ENCODE peak calls at places on chromosomes 16 and 17, in six cellular contexts. One of them, this sample, is unnamed. For H3K9me3, the result is how much of the 10 kb centered on the place peaks cover.

GRCh38 chr17:79651751-79652150 is 40.9 kb upstream of the RBFOX3 start:
- DNase-seq in thoracic aorta: no peak
- DNase-seq in CD4-positive, alpha-beta memory T cell: no peak
- DNase-seq in effector memory CD4-positive, alpha-beta T cell: no peak
- DNase-seq in gastrocnemius medialis: no peak
- DNase-seq in transverse colon: no peak
- DNase-seq in this sample: peak

GRCh38 chr16:72999541-73000019 is 48.3 kb downstream of the ZFHX3 start:
- DNase-seq in transverse colon: no peak
- DNase-seq in CD4-positive, alpha-beta memory T cell: no peak
- DNase-seq in effector memory CD4-positive, alpha-beta T cell: no peak
- DNase-seq in gastrocnemius medialis: no peak
- DNase-seq in thoracic aorta: no peak
- DNase-seq in this sample: no peak

GRCh38 chr17:28865946-28866752 is 11.3 kb downstream of the ERAL1 start:
- DNase-seq in thoracic aorta: no peak
- DNase-seq in effector memory CD4-positive, alpha-beta T cell: no peak
- DNase-seq in transverse colon: no peak
- DNase-seq in CD4-positive, alpha-beta memory T cell: no peak
- DNase-seq in gastrocnemius medialis: no peak
- DNase-seq in this sample: no peak

GRCh38 chr17:5580367-5580766 is 3.9 kb downstream of the NLRP1 start:
- DNase-seq in thoracic aorta: no peak
- DNase-seq in CD4-positive, alpha-beta memory T cell: no peak
- DNase-seq in transverse colon: no peak
- DNase-seq in gastrocnemius medialis: no peak
- DNase-seq in effector memory CD4-positive, alpha-beta T cell: no peak
- DNase-seq in this sample: no peak

GRCh38 chr17:79800325-79801155 is 3.7 kb upstream of the CBX8 start:
- DNase-seq in effector memory CD4-positive, alpha-beta T cell: no peak
- DNase-seq in gastrocnemius medialis: no peak
- DNase-seq in CD4-positive, alpha-beta memory T cell: peak
- DNase-seq in thoracic aorta: no peak
- DNase-seq in transverse colon: peak
- DNase-seq in this sample: no peak

GRCh38 chr16:30184430-30185140 is 1.2 kb downstream of the CORO1A start:
- DNase-seq in gastrocnemius medialis: no peak
- DNase-seq in CD4-positive, alpha-beta memory T cell: peak
- DNase-seq in transverse colon: peak
- DNase-seq in effector memory CD4-positive, alpha-beta T cell: no peak
- DNase-seq in thoracic aorta: no peak
- DNase-seq in this sample: no peak

GRCh38 chr17:18087610-18088491 is at the start of gene DRG2:
- DNase-seq in effector memory CD4-positive, alpha-beta T cell: peak
- DNase-seq in thoracic aorta: peak
- DNase-seq in gastrocnemius medialis: peak
- DNase-seq in CD4-positive, alpha-beta memory T cell: peak
- DNase-seq in transverse colon: peak
- DNase-seq in this sample: peak

GRCh38 chr17:15782809-15783208 is 50.7 kb downstream of the TBC1D26 start:
- DNase-seq in effector memory CD4-positive, alpha-beta T cell: no peak
- DNase-seq in CD4-positive, alpha-beta memory T cell: no peak
- DNase-seq in transverse colon: peak
- DNase-seq in thoracic aorta: no peak
- DNase-seq in gastrocnemius medialis: no peak
- DNase-seq in this sample: no peak

GRCh38 chr16:3637371-3637923 is 17.0 kb upstream of the DNASE1 start:
- DNase-seq in transverse colon: peak
- DNase-seq in thoracic aorta: no peak
- DNase-seq in gastrocnemius medialis: no peak
- DNase-seq in effector memory CD4-positive, alpha-beta T cell: no peak
- DNase-seq in CD4-positive, alpha-beta memory T cell: peak
- DNase-seq in this sample: no peak

GRCh38 chr17:42895185-42895555 is 5.4 kb upstream of the G6PC1 start:
- DNase-seq in CD4-positive, alpha-beta memory T cell: no peak
- DNase-seq in effector memory CD4-positive, alpha-beta T cell: no peak
- DNase-seq in transverse colon: peak
- DNase-seq in thoracic aorta: peak
- DNase-seq in gastrocnemius medialis: peak
- DNase-seq in this sample: peak

GRCh38 chr17:79965806-79966205 is 69.9 kb downstream of the TBC1D16 start:
- DNase-seq in thoracic aorta: no peak
- DNase-seq in CD4-positive, alpha-beta memory T cell: no peak
- DNase-seq in transverse colon: no peak
- DNase-seq in effector memory CD4-positive, alpha-beta T cell: no peak
- DNase-seq in gastrocnemius medialis: no peak
- DNase-seq in this sample: no peak

GRCh38 chr16:80051040-80051439 is 450.5 kb upstream of the MAF start:
- DNase-seq in effector memory CD4-positive, alpha-beta T cell: no peak
- DNase-seq in gastrocnemius medialis: no peak
- DNase-seq in thoracic aorta: no peak
- DNase-seq in CD4-positive, alpha-beta memory T cell: no peak
- DNase-seq in transverse colon: no peak
- DNase-seq in this sample: no peak

GRCh38 chr17:15963670-15964110 is 18.8 kb downstream of the ADORA2B start:
- DNase-seq in gastrocnemius medialis: no peak
- DNase-seq in CD4-positive, alpha-beta memory T cell: no peak
- DNase-seq in effector memory CD4-positive, alpha-beta T cell: no peak
- DNase-seq in thoracic aorta: no peak
- DNase-seq in transverse colon: no peak
- DNase-seq in this sample: no peak

GRCh38 chr17:77610980-77611641 is 347.4 kb upstream of the TNRC6C start:
- DNase-seq in CD4-positive, alpha-beta memory T cell: no peak
- DNase-seq in thoracic aorta: no peak
- DNase-seq in effector memory CD4-positive, alpha-beta T cell: no peak
- DNase-seq in transverse colon: no peak
- DNase-seq in gastrocnemius medialis: no peak
- DNase-seq in this sample: no peak

GRCh38 chr16:72126429-72126765 is 32.8 kb downstream of the DHX38 start:
- DNase-seq in CD4-positive, alpha-beta memory T cell: no peak
- DNase-seq in thoracic aorta: no peak
- DNase-seq in gastrocnemius medialis: no peak
- DNase-seq in effector memory CD4-positive, alpha-beta T cell: no peak
- DNase-seq in transverse colon: no peak
- DNase-seq in this sample: no peak

GRCh38 chr17:19978206-19978802 is 676 bp upstream of the AKAP10 start:
- DNase-seq in gastrocnemius medialis: no peak
- DNase-seq in CD4-positive, alpha-beta memory T cell: peak
- DNase-seq in thoracic aorta: no peak
- DNase-seq in effector memory CD4-positive, alpha-beta T cell: no peak
- DNase-seq in transverse colon: no peak
- DNase-seq in this sample: peak

GRCh38 chr16:58035356-58036170 is 10.0 kb downstream of the MMP15 start:
- DNase-seq in transverse colon: no peak
- DNase-seq in gastrocnemius medialis: no peak
- DNase-seq in effector memory CD4-positive, alpha-beta T cell: no peak
- DNase-seq in CD4-positive, alpha-beta memory T cell: no peak
- DNase-seq in thoracic aorta: no peak
- DNase-seq in this sample: no peak

GRCh38 chr17:40884708-40885512 is at the start of gene KRT20:
- DNase-seq in effector memory CD4-positive, alpha-beta T cell: no peak
- DNase-seq in gastrocnemius medialis: no peak
- DNase-seq in transverse colon: peak
- DNase-seq in CD4-positive, alpha-beta memory T cell: no peak
- DNase-seq in thoracic aorta: no peak
- DNase-seq in this sample: no peak

GRCh38 chr17:59520276-59520675 is 45.1 kb upstream of the DHX40 start:
- DNase-seq in CD4-positive, alpha-beta memory T cell: no peak
- DNase-seq in thoracic aorta: no peak
- DNase-seq in gastrocnemius medialis: no peak
- DNase-seq in transverse colon: no peak
- DNase-seq in effector memory CD4-positive, alpha-beta T cell: no peak
- DNase-seq in this sample: no peak

GRCh38 chr17:59519132-59519531 is 46.3 kb upstream of the DHX40 start:
- DNase-seq in gastrocnemius medialis: no peak
- DNase-seq in CD4-positive, alpha-beta memory T cell: no peak
- DNase-seq in thoracic aorta: no peak
- DNase-seq in transverse colon: no peak
- DNase-seq in effector memory CD4-positive, alpha-beta T cell: no peak
- DNase-seq in this sample: no peak

GRCh38 chr17:59513934-59514841 is 51.2 kb upstream of the DHX40 start:
- DNase-seq in transverse colon: peak
- DNase-seq in effector memory CD4-positive, alpha-beta T cell: no peak
- DNase-seq in CD4-positive, alpha-beta memory T cell: no peak
- DNase-seq in gastrocnemius medialis: peak
- DNase-seq in thoracic aorta: no peak
- DNase-seq in this sample: peak

GRCh38 chr17:59512844-59513383 is 52.5 kb upstream of the DHX40 start:
- DNase-seq in thoracic aorta: no peak
- DNase-seq in gastrocnemius medialis: no peak
- DNase-seq in CD4-positive, alpha-beta memory T cell: no peak
- DNase-seq in transverse colon: no peak
- DNase-seq in effector memory CD4-positive, alpha-beta T cell: no peak
- DNase-seq in this sample: no peak

GRCh38 chr17:59516451-59516850 is 49.0 kb upstream of the DHX40 start:
- DNase-seq in gastrocnemius medialis: no peak
- DNase-seq in transverse colon: no peak
- DNase-seq in CD4-positive, alpha-beta memory T cell: no peak
- DNase-seq in effector memory CD4-positive, alpha-beta T cell: no peak
- DNase-seq in thoracic aorta: no peak
- DNase-seq in this sample: no peak
- H3K9me3 ChIP-seq in gastrocnemius medialis: under half
- H3K9me3 ChIP-seq in transverse colon: under half
- H3K9me3 ChIP-seq in CD4-positive, alpha-beta memory T cell: under half
- H3K9me3 ChIP-seq in effector memory CD4-positive, alpha-beta T cell: under half
- H3K9me3 ChIP-seq in thoracic aorta: under half
- H3K9me3 ChIP-seq in this sample: under half

DNA sequence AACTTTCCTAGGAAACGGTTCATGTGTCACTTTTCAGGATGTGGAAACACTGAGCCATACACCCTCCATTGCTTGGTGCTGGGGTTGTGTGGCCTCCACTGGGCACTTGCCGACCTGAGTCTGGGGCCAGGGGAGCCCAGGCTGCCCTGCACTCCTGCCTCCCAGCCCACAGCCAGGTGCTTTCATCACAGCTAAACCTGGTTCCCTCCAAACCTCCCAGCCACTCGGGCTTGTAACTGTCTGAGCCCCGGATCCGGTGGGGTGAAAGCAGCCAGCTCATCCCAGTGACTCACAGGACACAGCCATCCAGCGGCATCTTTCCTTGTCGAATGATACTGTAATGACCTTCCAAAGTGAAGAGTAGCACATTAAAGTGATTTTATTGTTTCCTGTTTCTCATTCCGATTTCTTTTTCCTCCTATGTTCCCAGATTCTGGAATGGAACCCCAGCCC is 19.8 kb downstream of the CARHSP1 start:
- DNase-seq in thoracic aorta: no peak
- DNase-seq in gastrocnemius medialis: no peak
- DNase-seq in CD4-positive, alpha-beta memory T cell: no peak
- DNase-seq in transverse colon: no peak
- DNase-seq in effector memory CD4-positive, alpha-beta T cell: no peak
- DNase-seq in this sample: no peak
- H3K9me3 ChIP-seq in thoracic aorta: under half
- H3K9me3 ChIP-seq in gastrocnemius medialis: under half
- H3K9me3 ChIP-seq in CD4-positive, alpha-beta memory T cell: under half
- H3K9me3 ChIP-seq in transverse colon: under half
- H3K9me3 ChIP-seq in effector memory CD4-positive, alpha-beta T cell: under half
- H3K9me3 ChIP-seq in this sample: under half

DNA sequence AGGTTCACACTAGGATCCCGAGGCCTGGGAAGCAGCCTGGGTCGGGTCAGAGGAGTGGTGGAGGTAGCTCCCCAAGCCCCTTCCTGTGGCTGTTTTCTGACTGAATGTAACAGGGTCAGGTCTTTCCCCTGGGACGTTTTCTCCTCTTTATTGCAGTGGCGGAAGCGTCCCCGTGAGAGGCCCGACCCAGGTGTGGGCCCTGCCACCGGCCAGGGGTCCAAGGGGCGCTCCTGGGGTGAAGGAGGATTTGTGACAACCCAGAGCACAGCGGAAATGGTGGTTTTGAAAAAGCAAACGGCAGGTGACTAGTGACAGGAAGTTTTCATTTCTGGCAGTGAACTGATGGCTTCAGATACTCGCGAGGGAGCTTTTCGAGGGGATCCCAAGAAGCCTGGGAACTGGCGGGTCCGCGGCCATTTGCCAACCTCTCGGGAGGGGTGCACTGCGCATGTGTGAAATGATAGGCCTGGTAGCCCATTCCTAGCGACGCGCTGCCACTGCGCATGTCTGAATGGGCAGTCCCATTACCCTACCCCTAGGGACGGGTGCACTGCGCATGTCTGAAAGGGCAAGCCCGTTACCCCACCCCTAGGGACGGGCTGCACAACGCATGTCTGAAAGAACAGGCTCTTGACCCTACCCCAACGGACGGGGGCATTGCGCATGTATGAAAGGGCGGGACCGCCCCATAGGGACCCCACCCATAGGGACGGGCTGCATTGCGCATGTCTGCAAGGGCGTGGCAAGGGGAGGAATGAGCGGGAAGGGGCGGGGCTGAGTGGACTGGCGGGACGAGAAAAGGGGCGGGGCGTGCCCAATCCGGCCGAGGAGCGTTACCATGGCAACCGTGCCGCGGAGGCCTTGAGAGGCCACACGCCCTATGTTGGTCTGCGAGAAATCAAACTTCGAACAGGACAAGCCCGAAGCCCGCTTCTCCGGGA is 1747.9 kb downstream of the TP53TG3F start:
- DNase-seq in effector memory CD4-positive, alpha-beta T cell: no peak
- DNase-seq in transverse colon: no peak
- DNase-seq in CD4-positive, alpha-beta memory T cell: no peak
- DNase-seq in thoracic aorta: no peak
- DNase-seq in gastrocnemius medialis: no peak
- DNase-seq in this sample: no peak
- H3K9me3 ChIP-seq in effector memory CD4-positive, alpha-beta T cell: under half
- H3K9me3 ChIP-seq in transverse colon: under half
- H3K9me3 ChIP-seq in CD4-positive, alpha-beta memory T cell: under half
- H3K9me3 ChIP-seq in thoracic aorta: under half
- H3K9me3 ChIP-seq in gastrocnemius medialis: under half
- H3K9me3 ChIP-seq in this sample: under half

DNA sequence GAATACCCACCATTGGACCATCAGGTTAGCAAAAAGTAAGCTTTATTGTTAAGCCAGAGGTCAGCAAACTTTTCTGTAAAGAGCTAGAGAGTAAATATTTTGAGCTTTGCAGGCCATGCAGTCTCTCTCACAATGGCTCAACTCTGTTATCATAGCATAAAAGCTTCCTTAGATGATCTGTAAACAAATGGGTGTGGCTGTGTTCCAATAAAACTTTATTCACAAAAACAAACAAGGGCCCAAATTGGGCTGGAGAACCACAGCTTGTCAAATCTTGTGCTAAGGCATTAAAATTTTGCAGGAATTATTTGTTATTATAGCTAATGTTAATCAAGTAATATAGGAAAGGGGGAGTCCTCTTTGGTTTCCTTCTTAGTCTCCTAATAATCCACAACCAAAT is 153.6 kb downstream of the GRIN2A start:
- DNase-seq in CD4-positive, alpha-beta memory T cell: no peak
- DNase-seq in gastrocnemius medialis: no peak
- DNase-seq in transverse colon: no peak
- DNase-seq in effector memory CD4-positive, alpha-beta T cell: no peak
- DNase-seq in thoracic aorta: no peak
- DNase-seq in this sample: no peak
- H3K9me3 ChIP-seq in CD4-positive, alpha-beta memory T cell: under half
- H3K9me3 ChIP-seq in gastrocnemius medialis: under half
- H3K9me3 ChIP-seq in transverse colon: under half
- H3K9me3 ChIP-seq in effector memory CD4-positive, alpha-beta T cell: under half
- H3K9me3 ChIP-seq in thoracic aorta: under half
- H3K9me3 ChIP-seq in this sample: under half

DNA sequence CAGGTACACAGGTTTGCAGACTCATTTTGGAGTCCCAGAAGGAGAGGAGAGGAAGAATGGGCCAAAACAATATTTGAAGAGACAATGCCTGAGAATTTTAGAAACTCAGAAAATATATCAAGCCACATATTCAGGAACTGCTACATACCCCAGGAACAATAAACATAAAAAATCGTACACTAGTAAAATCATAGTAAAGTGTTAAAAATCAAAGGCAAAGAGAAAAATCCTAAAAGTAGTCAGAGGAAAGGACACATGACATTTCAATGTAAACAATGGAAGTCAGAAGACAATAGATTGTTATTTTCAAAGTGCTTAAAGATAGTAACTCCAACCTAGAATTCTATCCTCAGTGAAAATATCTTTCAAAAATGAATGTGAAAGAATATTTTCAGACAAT is 28.5 kb upstream of the NACA2 start:
- DNase-seq in CD4-positive, alpha-beta memory T cell: no peak
- DNase-seq in thoracic aorta: no peak
- DNase-seq in transverse colon: no peak
- DNase-seq in gastrocnemius medialis: no peak
- DNase-seq in effector memory CD4-positive, alpha-beta T cell: no peak
- DNase-seq in this sample: no peak
- H3K9me3 ChIP-seq in CD4-positive, alpha-beta memory T cell: under half
- H3K9me3 ChIP-seq in thoracic aorta: under half
- H3K9me3 ChIP-seq in transverse colon: under half
- H3K9me3 ChIP-seq in gastrocnemius medialis: under half
- H3K9me3 ChIP-seq in effector memory CD4-positive, alpha-beta T cell: under half
- H3K9me3 ChIP-seq in this sample: under half

This sample was measured in prostate gland.